ENCODE peak calls at places on chromosome 20, in four cellular contexts. One of them, this sample, is unnamed.

GRCh38 chr20:15799871-15800270 is 773.4 kb downstream of the KIF16B start:
- DNase-seq in NCI-H345: no peak
- DNase-seq in NCI-H1417: no peak
- DNase-seq in stimulated activated naive CD4-positive, alpha-beta T cell: no peak
- DNase-seq in this sample: no peak

GRCh38 chr20:22490287-22491187 is 93.8 kb downstream of the FOXA2 start:
- DNase-seq in stimulated activated naive CD4-positive, alpha-beta T cell: no peak
- DNase-seq in NCI-H345: peak; percentile 90
- DNase-seq in NCI-H1417: peak; percentile 9
- DNase-seq in this sample: no peak

GRCh38 chr20:48875233-48875913 is 46.1 kb upstream of the ARFGEF2 start:
- DNase-seq in stimulated activated naive CD4-positive, alpha-beta T cell: no peak
- DNase-seq in NCI-H1417: no peak
- DNase-seq in NCI-H345: no peak
- DNase-seq in this sample: no peak

GRCh38 chr20:59307270-59307669 is 6.9 kb downstream of the EDN3 start:
- DNase-seq in NCI-H1417: no peak
- DNase-seq in NCI-H345: no peak
- DNase-seq in stimulated activated naive CD4-positive, alpha-beta T cell: no peak
- DNase-seq in this sample: no peak

GRCh38 chr20:34368547-34368946 is 5.5 kb downstream of the ITCH start:
- DNase-seq in NCI-H1417: no peak
- DNase-seq in stimulated activated naive CD4-positive, alpha-beta T cell: no peak
- DNase-seq in NCI-H345: no peak
- DNase-seq in this sample: no peak

GRCh38 chr20:41483553-41483930 is 116.9 kb upstream of the EMILIN3 start:
- DNase-seq in NCI-H345: no peak
- DNase-seq in NCI-H1417: no peak
- DNase-seq in stimulated activated naive CD4-positive, alpha-beta T cell: no peak
- DNase-seq in this sample: no peak

GRCh38 chr20:61043681-61044080 is 208.4 kb upstream of the CDH4 start:
- DNase-seq in NCI-H345: no peak
- DNase-seq in stimulated activated naive CD4-positive, alpha-beta T cell: no peak
- DNase-seq in NCI-H1417: no peak
- DNase-seq in this sample: no peak

GRCh38 chr20:25389381-25389857 is 1.2 kb downstream of the ABHD12 start:
- DNase-seq in NCI-H1417: no peak
- DNase-seq in stimulated activated naive CD4-positive, alpha-beta T cell: no peak
- DNase-seq in NCI-H345: peak; percentile 56
- DNase-seq in this sample: no peak

GRCh38 chr20:22717466-22717865 is 133.1 kb upstream of the FOXA2 start:
- DNase-seq in NCI-H1417: no peak
- DNase-seq in stimulated activated naive CD4-positive, alpha-beta T cell: no peak
- DNase-seq in NCI-H345: no peak
- DNase-seq in this sample: no peak

GRCh38 chr20:63064745-63065711 is 58.3 kb upstream of the BHLHE23 start:
- DNase-seq in NCI-H345: no peak
- DNase-seq in stimulated activated naive CD4-positive, alpha-beta T cell: no peak
- DNase-seq in NCI-H1417: no peak
- DNase-seq in this sample: no peak

GRCh38 chr20:61531553-61532345 is 279.7 kb downstream of the CDH4 start:
- DNase-seq in stimulated activated naive CD4-positive, alpha-beta T cell: no peak
- DNase-seq in NCI-H1417: no peak
- DNase-seq in NCI-H345: no peak
- DNase-seq in this sample: no peak

GRCh38 chr20:47576516-47577033 is 74.9 kb downstream of the NCOA3 start:
- DNase-seq in NCI-H1417: peak; percentile 18
- DNase-seq in NCI-H345: no peak
- DNase-seq in stimulated activated naive CD4-positive, alpha-beta T cell: no peak
- DNase-seq in this sample: no peak

GRCh38 chr20:41045680-41046079 is 17.1 kb downstream of the TOP1 start:
- DNase-seq in NCI-H1417: no peak
- DNase-seq in NCI-H345: no peak
- DNase-seq in stimulated activated naive CD4-positive, alpha-beta T cell: no peak
- DNase-seq in this sample: no peak

GRCh38 chr20:9617940-9618339 is 103.5 kb downstream of the LAMP5 start:
- DNase-seq in NCI-H1417: peak; percentile 8
- DNase-seq in stimulated activated naive CD4-positive, alpha-beta T cell: no peak
- DNase-seq in NCI-H345: peak; percentile 71
- DNase-seq in this sample: no peak

GRCh38 chr20:58306421-58307261 is 2.9 kb upstream of the RAB22A start:
- DNase-seq in stimulated activated naive CD4-positive, alpha-beta T cell: peak; percentile 90
- DNase-seq in NCI-H1417: no peak
- DNase-seq in NCI-H345: no peak
- DNase-seq in this sample: peak; percentile 67

GRCh38 chr20:51902933-51903332 is 100.6 kb upstream of the SALL4 start:
- DNase-seq in NCI-H1417: no peak
- DNase-seq in NCI-H345: no peak
- DNase-seq in stimulated activated naive CD4-positive, alpha-beta T cell: no peak
- DNase-seq in this sample: no peak

GRCh38 chr20:58408603-58409246 is 19.7 kb downstream of the VAPB start:
- DNase-seq in stimulated activated naive CD4-positive, alpha-beta T cell: peak; percentile 39
- DNase-seq in NCI-H345: peak; percentile 27
- DNase-seq in NCI-H1417: no peak
- DNase-seq in this sample: no peak

GRCh38 chr20:5090191-5090590 is 29.6 kb downstream of the PCNA start:
- DNase-seq in NCI-H1417: no peak
- DNase-seq in stimulated activated naive CD4-positive, alpha-beta T cell: no peak
- DNase-seq in NCI-H345: no peak
- DNase-seq in this sample: no peak